ENCODE peak calls at places on chromosomes 1 and 21, in nine cellular contexts. D is tibial nerve; P is GM23248; I is GM23338; H is thoracic aorta; E is CD8-positive, alpha-beta memory T cell; V is left ventricle myocardium inferior; O is transverse colon; M is cardiac muscle cell. X is an unnamed sample. For H3K27me3, the result is how much of the 10 kb centered on the place peaks cover.

GRCh38 chr1:216095400-216095799 is 327.8 kb downstream of the USH2A start:
- DNase-seq in E (no peak), D (no peak), O (no peak), M (peak), I (peak), V (no peak), P (no peak), H (no peak), X (no peak)

GRCh38 chr1:51623450-51623849 is 6.6 kb downstream of the OSBPL9 start:
- DNase-seq in D (no peak), P (no peak), V (no peak), I (no peak), M (no peak), O (no peak), E (no peak), H (no peak), X (no peak)

GRCh38 chr21:38945536-38946245 is 140.0 kb downstream of the ETS2 start:
- DNase-seq in D (no peak), M (no peak), H (no peak), O (no peak), V (no peak), P (no peak), I (peak), E (no peak), X (peak)

GRCh38 chr1:205998457-205999241 is 4.5 kb downstream of the RAB7B start:
- DNase-seq in D (no peak), V (peak), M (peak), E (no peak), P (no peak), O (no peak), I (peak), H (no peak), X (no peak)

GRCh38 chr21:25199944-25200343 is 407.3 kb downstream of the MRPL39 start:
- DNase-seq in P (no peak), V (no peak), E (no peak), O (no peak), H (no peak), I (no peak), D (no peak), M (no peak), X (no peak)

GRCh38 chr1:165287781-165288180 is 68.7 kb downstream of the LMX1A start:
- DNase-seq in I (no peak), D (no peak), P (no peak), V (no peak), O (no peak), H (no peak), E (no peak), M (no peak), X (no peak)

GRCh38 chr1:97331165-97331564 is 589.7 kb downstream of the DPYD start:
- DNase-seq in H (no peak), V (no peak), P (no peak), D (no peak), M (no peak), O (no peak), E (no peak), I (no peak), X (no peak)

GRCh38 chr1:203216274-203217138 is 13.0 kb downstream of the CHIT1 start:
- DNase-seq in P (peak), O (peak), M (peak), H (no peak), E (peak), D (peak), V (no peak), I (peak), X (peak)

GRCh38 chr1:49187054-49187453 is 410.4 kb upstream of the BEND5 start:
- DNase-seq in O (no peak), I (no peak), P (no peak), M (no peak), D (no peak), E (no peak), V (no peak), H (no peak), X (no peak)

GRCh38 chr1:15836772-15837669 is 10.5 kb upstream of the SPEN start:
- DNase-seq in M (no peak), D (no peak), E (peak), P (no peak), O (peak), I (peak), V (peak), H (no peak), X (no peak)

GRCh38 chr1:161307230-161307768 is 2.5 kb downstream of the MPZ start:
- DNase-seq in V (no peak), O (no peak), E (no peak), D (no peak), M (no peak), P (peak), H (no peak), I (no peak), X (no peak)

GRCh38 chr1:25624155-25624554 is 7.6 kb downstream of the MAN1C1 start:
- DNase-seq in M (no peak), I (no peak), V (no peak), O (no peak), H (no peak), E (no peak), P (no peak), D (no peak), X (no peak)

GRCh38 chr1:226990133-226990716 is 50.1 kb downstream of the COQ8A start:
- DNase-seq in V (no peak), I (no peak), E (no peak), H (no peak), P (no peak), M (no peak), O (peak), D (no peak), X (peak)

GRCh38 chr1:204127597-204128242 is 24.1 kb downstream of the ETNK2 start:
- DNase-seq in E (no peak), H (no peak), O (peak), P (peak), D (peak), I (peak), M (peak), V (peak), X (peak)

GRCh38 chr1:66564250-66564649 is 30.3 kb downstream of the SGIP1 start:
- DNase-seq in I (no peak), D (no peak), E (no peak), M (no peak), H (no peak), O (no peak), V (no peak), P (peak), X (no peak)

GRCh38 chr1:89552481-89553194 is 28.0 kb downstream of the LRRC8B start:
- DNase-seq in I (no peak), V (no peak), D (no peak), H (no peak), M (no peak), E (no peak), P (peak), O (peak), X (no peak)

GRCh38 chr1:41366428-41367101 is 5.3 kb downstream of the FOXO6 start:
- DNase-seq in M (peak), H (no peak), O (no peak), D (no peak), P (no peak), V (no peak), I (no peak), E (peak), X (peak)

GRCh38 chr1:154807048-154807591 is 63.0 kb downstream of the KCNN3 start:
- DNase-seq in E (no peak), V (no peak), D (no peak), P (no peak), I (no peak), H (no peak), M (no peak), O (peak), X (no peak)

GRCh38 chr21:45047257-45047656 is 27.1 kb upstream of the ADARB1 start:
- DNase-seq in E (no peak), O (no peak), I (no peak), D (no peak), H (no peak), V (no peak), M (no peak), P (no peak), X (no peak)

GRCh38 chr21:45048026-45048698 is 26.2 kb upstream of the ADARB1 start:
- DNase-seq in I (no peak), E (no peak), V (no peak), H (no peak), P (no peak), D (no peak), M (no peak), O (no peak), X (no peak)

GRCh38 chr21:45042664-45043161 is 31.7 kb upstream of the ADARB1 start:
- DNase-seq in H (no peak), M (no peak), D (no peak), O (no peak), P (no peak), E (no peak), V (no peak), I (no peak), X (no peak)

GRCh38 chr21:45043541-45044020 is 30.8 kb upstream of the ADARB1 start:
- DNase-seq in D (no peak), H (no peak), V (no peak), I (no peak), E (no peak), P (no peak), M (no peak), O (no peak), X (no peak)

DNA sequence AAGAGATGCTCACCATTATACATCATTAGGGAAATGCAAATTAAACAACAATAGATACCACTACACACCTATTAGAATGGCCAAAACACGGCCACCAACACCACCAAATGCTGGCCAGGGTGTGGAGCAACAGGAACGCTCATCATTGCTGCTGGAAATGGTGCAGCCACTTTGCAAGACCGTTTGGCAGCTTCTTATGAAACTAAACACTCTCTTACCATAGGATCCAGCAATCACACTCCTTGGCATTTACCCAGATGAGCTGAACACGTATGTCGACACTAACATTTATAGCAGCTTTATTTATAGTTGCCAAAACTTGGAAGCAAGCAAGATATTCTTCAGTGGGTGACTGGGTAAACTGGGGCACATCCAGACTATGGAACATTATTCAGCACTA is 28.9 kb upstream of the ADARB1 start:
- DNase-seq in M (no peak), D (no peak), I (no peak), O (no peak), E (no peak), H (no peak), V (no peak), P (no peak), X (no peak)
- H3K27ac ChIP-seq in M (no peak), D (no peak), I (no peak), O (no peak), E (no peak), H (no peak), V (no peak), P (no peak), X (no peak)

DNA sequence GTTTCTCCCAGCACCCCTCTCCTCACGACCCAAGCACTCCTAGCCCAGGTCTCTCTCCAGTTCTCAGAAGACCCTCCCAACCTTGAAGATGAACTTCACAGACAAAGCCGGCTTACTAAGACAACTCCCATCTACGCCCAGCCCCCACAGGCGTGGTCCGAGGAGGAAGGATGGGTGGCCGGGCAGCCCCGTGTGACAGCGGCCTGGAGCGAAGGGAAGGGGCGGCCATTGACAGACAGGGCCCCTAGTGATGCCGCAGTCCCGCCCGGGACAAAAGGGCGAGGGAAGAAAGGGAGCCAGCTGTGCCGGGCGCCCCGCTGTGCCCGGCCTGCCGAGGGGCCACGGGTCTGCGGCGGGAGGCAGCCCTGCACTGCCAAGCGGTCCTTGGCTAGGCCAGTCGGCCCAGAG is 6.9 kb downstream of the PAX7 start:
- DNase-seq in M (no peak), P (no peak), V (no peak), O (no peak), E (no peak), I (peak), D (no peak), H (no peak), X (no peak)
- H3K27me3 ChIP-seq in M (half or more), P (half or more), V (half or more), O (half or more), E (half or more), I (half or more), D (half or more), H (under half), X (half or more)

DNA sequence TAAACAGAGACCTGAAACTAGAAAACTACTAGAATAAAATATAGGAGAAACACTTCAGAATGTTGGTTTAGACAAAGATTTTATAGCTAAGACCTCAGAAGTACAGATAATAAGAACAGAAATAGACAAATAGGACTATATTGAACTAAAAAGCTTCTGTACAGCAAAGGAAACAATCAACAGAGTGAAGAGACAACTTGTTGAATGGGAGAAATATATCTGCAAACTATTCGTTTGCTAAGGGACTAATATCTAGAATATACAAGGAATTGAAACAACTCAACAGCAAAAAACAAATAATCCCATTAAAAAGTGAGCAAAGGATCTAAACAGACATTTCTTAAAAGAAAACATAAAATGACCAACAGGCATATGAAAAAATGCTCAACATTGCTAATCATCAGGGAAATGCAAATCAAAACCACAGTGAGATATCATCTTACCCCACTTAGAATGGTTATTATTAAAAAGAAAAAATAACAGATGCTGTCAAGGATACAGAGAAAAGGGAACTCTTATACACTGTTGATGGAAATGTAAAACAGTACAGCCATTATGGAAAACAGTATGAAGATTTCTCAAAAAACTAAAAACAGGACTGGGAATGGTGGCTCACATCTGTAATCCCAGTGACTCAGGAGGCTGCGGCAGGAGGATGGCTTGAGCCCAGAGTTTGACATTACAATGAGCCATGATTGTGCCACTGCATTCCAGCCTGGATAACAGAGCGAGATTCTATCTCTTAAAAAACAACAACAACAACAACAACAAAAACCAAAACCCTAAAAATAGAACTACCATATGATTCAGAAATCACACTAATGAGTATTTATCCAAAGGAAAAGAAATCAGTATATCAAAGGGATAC is 37.3 kb upstream of the ZSWIM5 start:
- DNase-seq in D (no peak), M (no peak), O (no peak), I (no peak), E (no peak), H (no peak), P (peak), V (no peak), X (no peak)
- H3K27ac ChIP-seq in D (no peak), M (no peak), O (no peak), I (no peak), E (no peak), H (no peak), P (peak), V (no peak), X (no peak)

GRCh38 chr1:10867914-10868598 is 71.6 kb upstream of the CASZ1 start:
- DNase-seq in M (no peak), P (no peak), H (no peak), I (no peak), D (no peak), E (no peak), O (no peak), V (no peak), X (no peak)

GRCh38 chr1:10867138-10867721 is 70.8 kb upstream of the CASZ1 start:
- DNase-seq in M (peak), D (peak), V (peak), O (peak), P (peak), I (peak), H (no peak), E (peak), X (peak)

GRCh38 chr1:10870493-10871096 is 74.1 kb upstream of the CASZ1 start:
- DNase-seq in V (no peak), H (no peak), I (no peak), E (no peak), D (no peak), O (peak), P (no peak), M (no peak), X (peak)

GRCh38 chr1:10868599-10868965 is 72.1 kb upstream of the CASZ1 start:
- DNase-seq in P (no peak), O (no peak), V (no peak), M (no peak), E (no peak), I (no peak), H (no peak), D (no peak), X (no peak)

GRCh38 chr1:10869933-10870332 is 73.5 kb upstream of the CASZ1 start:
- DNase-seq in O (no peak), M (no peak), D (no peak), V (no peak), H (no peak), I (no peak), E (no peak), P (no peak), X (no peak)
- H3K27me3 ChIP-seq in O (under half), M (under half), D (half or more), V (half or more), H (under half), I (under half), E (under half), P (under half), X (under half)